ENCODE peak calls at places on chromosomes 3 and 15, in four cellular contexts. Y is stomach; T is CD8-positive, alpha-beta T cell; E is ovary. O is an unnamed sample.

GRCh38 chr15:75929799-75930565 is 26.3 kb downstream of the FBXO22 start:
- DNase-seq in Y (no peak), T (no peak), E (no peak), O (no peak)

GRCh38 chr3:5630396-5630795 is 442.9 kb downstream of the EDEM1 start:
- DNase-seq in Y (no peak), T (no peak), E (no peak), O (no peak)

GRCh38 chr3:136545664-136546266 is 206.4 kb downstream of the STAG1 start:
- DNase-seq in Y (no peak), T (no peak), E (no peak), O (no peak)

GRCh38 chr3:157429703-157430102 is 6.9 kb upstream of the PTX3 start:
- DNase-seq in Y (no peak), T (no peak), E (no peak), O (no peak)

GRCh38 chr3:74531491-74531890 is 83.0 kb downstream of the CNTN3 start:
- DNase-seq in Y (no peak), T (no peak), E (no peak), O (no peak)

GRCh38 chr3:140822381-140823047 is 119.1 kb upstream of the SLC25A36 start:
- DNase-seq in Y (no peak), T (no peak), E (no peak), O (no peak)

GRCh38 chr3:81728766-81729544 is 32.5 kb downstream of the GBE1 start:
- DNase-seq in Y (no peak), T (no peak), E (no peak), O (no peak)

GRCh38 chr3:21447471-21448205 is 303.4 kb downstream of the ZNF385D start:
- DNase-seq in Y (no peak), T (no peak), E (no peak), O (no peak)

GRCh38 chr3:105979961-105980360 is 111.1 kb upstream of the CBLB start:
- DNase-seq in Y (no peak), T (no peak), E (no peak), O (no peak)

GRCh38 chr3:85626662-85627061 is 667.9 kb downstream of the CADM2 start:
- DNase-seq in Y (no peak), T (no peak), E (no peak), O (no peak)

GRCh38 chr3:42762046-42762724 is 10.9 kb downstream of the CCDC13 start:
- DNase-seq in Y (no peak), T (no peak), E (no peak), O (no peak)

GRCh38 chr15:72722071-72722696 is 36.2 kb downstream of the BBS4 start:
- DNase-seq in Y (peak), T (peak), E (peak), O (peak)

GRCh38 chr15:83396071-83396470 is 51.1 kb upstream of the SH3GL3 start:
- DNase-seq in Y (no peak), T (no peak), E (no peak), O (peak)

GRCh38 chr3:195105389-195105788 is 165.6 kb downstream of the XXYLT1 start:
- DNase-seq in Y (no peak), T (no peak), E (no peak), O (no peak)

GRCh38 chr3:55180161-55180560 is 252.3 kb upstream of the LRTM1 start:
- DNase-seq in Y (no peak), T (no peak), E (no peak), O (no peak)

GRCh38 chr15:70892002-70892911 is at the start of the genes LRRC49 and THAP10:
- DNase-seq in Y (peak), T (no peak), E (peak), O (peak)

GRCh38 chr15:70892912-70893560 is 410 bp downstream of the LRRC49 start:
- DNase-seq in Y (no peak), T (no peak), E (no peak), O (no peak)
- TF ChIP-seq CTCF in Y (no peak), T (no peak), E (peak), O (peak)

DNA sequence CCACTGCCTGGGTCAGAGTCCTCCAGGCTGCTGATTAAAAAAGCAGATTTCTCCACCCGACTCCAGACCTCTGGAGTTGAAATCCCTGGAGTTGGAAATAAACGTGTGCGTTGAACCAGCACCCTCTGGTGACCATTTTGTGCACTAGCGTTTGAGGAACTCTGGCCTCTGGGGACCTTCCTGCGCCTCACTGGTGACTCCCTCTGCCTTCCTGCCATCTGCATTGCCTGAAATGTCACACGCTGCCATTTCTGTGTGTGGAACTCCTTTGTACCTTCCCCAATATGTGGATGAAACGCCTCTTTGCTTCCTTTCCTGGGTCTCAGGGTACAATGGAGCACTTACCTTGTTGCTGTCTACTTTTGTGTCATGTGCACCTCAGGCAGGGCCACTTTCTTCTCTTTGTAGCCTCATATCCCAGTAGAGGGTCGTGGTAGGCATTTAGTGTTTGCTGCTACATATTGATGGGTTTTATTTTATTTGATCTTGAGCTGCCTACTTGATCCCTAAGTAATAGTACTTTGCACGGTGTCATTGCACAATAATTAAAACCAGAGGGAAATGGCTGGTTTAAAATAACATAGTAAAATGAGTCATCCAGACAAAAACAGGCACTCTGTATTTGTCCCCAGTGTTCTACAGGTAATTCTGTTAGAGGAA is 56.8 kb downstream of the GPR171 start:
- DNase-seq in Y (peak), T (peak), E (peak), O (peak)
- H3K27ac ChIP-seq in Y (no peak), T (no peak), E (no peak), O (no peak)

GRCh38 chr15:60906275-60906674 is 322.8 kb downstream of the RORA start:
- DNase-seq in Y (no peak), T (no peak), E (no peak), O (no peak)

GRCh38 chr15:60908888-60909287 is 320.2 kb downstream of the RORA start:
- DNase-seq in Y (no peak), T (no peak), E (no peak), O (no peak)

GRCh38 chr15:60907233-60907947 is 321.7 kb downstream of the RORA start:
- DNase-seq in Y (no peak), T (no peak), E (no peak), O (no peak)

GRCh38 chr15:60903221-60903620 is 325.9 kb downstream of the RORA start:
- DNase-seq in Y (no peak), T (no peak), E (no peak), O (no peak)

DNA sequence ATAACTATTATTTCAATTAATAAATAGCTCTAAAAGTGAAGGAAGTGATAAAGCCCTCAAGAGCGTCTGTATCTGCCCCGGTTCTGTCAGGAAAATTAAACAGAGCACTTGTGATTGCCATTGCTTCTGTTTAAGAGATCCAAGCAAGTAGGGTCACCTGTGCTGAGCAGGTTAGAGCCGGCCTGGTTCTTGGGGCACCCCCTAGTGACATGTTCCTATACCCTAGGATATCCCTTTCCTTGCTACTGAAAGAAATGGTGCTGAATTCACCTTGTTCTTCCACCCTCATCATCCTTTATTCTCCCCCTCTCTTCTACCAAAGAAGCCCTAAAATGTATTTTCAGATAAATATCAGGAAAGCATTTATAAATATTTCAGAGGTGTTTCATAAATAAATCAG is 323.5 kb downstream of the RORA start:
- DNase-seq in Y (no peak), T (peak), E (no peak), O (peak)
- TF ChIP-seq CTCF in Y (no peak), T (no peak), E (no peak), O (peak)

GRCh38 chr3:127712881-127713771 is 40.4 kb downstream of the ABTB1 start:
- DNase-seq in Y (no peak), T (no peak), E (no peak), O (no peak)
- H3K27ac ChIP-seq in Y (peak), T (no peak), E (no peak), O (no peak)

DNA sequence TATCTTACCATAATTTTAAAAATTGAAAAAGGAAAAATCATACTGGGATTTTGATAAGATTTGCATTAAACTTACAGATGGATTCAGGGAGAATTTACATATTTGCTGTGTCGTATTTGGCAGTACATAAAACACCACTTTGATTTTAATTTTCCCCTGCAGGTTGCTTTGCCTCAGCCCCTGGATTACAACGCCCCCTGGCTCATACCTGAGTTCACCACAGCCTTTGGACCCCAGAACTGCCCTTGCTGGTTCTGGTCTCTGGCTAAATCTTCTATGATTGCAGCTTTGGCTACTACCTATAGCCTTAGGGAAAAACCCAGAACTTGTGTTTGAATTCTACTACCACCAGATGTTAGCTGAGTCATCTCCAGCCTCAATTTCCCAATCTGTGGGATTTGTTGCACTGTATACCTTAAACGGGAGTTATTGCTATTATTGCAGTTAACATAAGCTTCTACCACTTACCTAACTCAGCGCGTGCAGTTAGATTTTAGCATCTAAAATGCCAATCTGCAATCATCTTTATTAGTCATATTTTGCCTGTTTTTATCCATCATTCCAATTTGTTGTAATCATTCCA is 315.7 kb upstream of the GADL1 start:
- DNase-seq in Y (no peak), T (no peak), E (no peak), O (peak)
- TF ChIP-seq CTCF in Y (no peak), T (no peak), E (no peak), O (peak)

DNA sequence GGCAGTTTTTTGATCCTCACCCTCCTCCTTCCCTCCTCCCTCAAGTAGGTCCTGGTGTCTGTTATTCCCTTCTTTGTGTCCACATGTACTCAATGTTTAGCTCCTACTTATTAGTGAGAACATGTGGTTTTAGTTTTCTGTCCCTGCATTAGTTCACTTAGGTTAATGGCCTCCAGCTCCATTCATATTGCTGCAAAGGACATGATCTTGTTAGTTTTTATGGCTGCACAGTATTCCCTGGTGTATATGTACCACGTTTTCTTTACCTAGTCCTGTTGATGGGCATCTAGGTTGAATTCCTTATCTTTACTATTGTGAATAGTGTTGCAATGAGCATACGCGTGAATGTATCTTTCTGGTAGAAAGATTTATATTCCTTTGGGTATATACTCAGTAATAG is 61.7 kb upstream of the FGF7 start:
- DNase-seq in Y (no peak), T (no peak), E (no peak), O (no peak)
- H3K27ac ChIP-seq in Y (no peak), T (no peak), E (no peak), O (no peak)

GRCh38 chr3:143429628-143430514 is 310.3 kb downstream of the CHST2 start:
- DNase-seq in Y (no peak), T (no peak), E (no peak), O (peak)

GRCh38 chr3:143430582-143430981 is 311.0 kb downstream of the CHST2 start:
- DNase-seq in Y (no peak), T (no peak), E (no peak), O (no peak)

GRCh38 chr3:143428351-143428750 is 308.8 kb downstream of the CHST2 start:
- DNase-seq in Y (no peak), T (no peak), E (no peak), O (no peak)

GRCh38 chr3:143436231-143436930 is 316.8 kb downstream of the CHST2 start:
- DNase-seq in Y (no peak), T (no peak), E (no peak), O (no peak)

DNA sequence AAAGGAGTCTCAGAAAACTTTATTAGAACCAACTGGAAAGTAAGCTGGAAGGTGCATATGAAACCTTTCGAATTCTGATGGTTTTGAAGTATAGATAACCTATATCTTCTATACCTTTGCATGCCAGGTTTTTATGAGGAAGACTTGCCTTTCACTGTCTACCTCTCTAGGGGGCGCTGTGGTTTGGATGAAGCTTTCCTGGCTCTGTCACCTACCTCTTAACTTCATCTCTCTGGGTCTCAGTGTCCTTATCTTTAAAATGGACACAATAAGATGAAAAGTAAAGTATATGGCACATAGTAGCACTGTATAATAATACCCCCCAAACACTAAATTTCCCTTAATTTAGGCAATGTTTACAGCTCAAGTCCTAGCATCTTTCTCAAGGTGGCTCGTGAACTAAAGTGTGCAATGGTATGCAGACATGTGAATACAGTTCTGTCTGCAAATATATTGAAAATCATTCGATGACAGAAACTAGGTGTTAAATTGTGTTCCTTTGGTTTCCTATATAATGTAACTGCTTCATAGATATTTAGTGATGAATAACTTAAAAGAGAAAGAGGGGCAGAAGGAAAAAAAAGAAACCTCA is 314.3 kb downstream of the CHST2 start:
- DNase-seq in Y (no peak), T (no peak), E (no peak), O (peak)
- TF ChIP-seq CTCF in Y (no peak), T (peak), E (no peak), O (peak)

GRCh38 chr3:70980646-70981031 is 602.9 kb downstream of the FOXP1 start:
- DNase-seq in Y (no peak), T (no peak), E (no peak), O (no peak)
- H3K27ac ChIP-seq in Y (peak), T (peak), E (peak), O (no peak)

DNA sequence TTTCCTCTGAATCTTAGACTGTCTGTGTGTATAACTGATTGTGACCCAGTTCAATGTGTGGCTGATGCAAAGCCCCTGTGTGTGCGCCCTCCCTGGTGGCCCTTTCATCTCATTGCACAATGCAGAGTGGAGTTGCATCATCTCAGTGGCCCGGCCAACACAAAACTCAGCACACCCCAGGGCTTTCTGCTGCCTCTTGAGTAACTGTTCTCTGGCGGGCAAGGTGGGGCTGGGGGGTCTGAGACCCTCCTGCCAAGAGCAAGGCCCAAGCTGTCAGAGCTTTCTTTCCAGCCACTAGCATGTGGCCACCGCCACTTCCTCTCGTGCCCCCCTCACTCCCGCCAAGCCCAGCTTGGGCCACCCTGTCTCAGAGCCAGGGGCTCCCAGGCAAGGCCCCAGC is 80.7 kb upstream of the ALDH1L1 start:
- DNase-seq in Y (peak), T (no peak), E (peak), O (peak)
- TF ChIP-seq CTCF in Y (no peak), T (no peak), E (peak), O (peak)